ENCODE peak calls at places on chromosome 13, in ten cellular contexts. F is ovary; Q is heart right ventricle; L is EH; R is EL; K is activated naive CD8-positive, alpha-beta T cell treated with anti-CD3 and anti-CD28 coated beads, Interleukin-2, amount 50 U/mL, for 24 hours; D is mammary epithelial cell; H is mesenteric fat pad; Y is stimulated activated CD8-positive, alpha-beta memory T cell treated with anti-CD3 and anti-CD28 coated beads, Interleukin-12 subunit alpha, Interleukin-12 subunit beta, amount 100 ng/mL, for 1 hour; O is neural progenitor cell. W is an unnamed sample.
A peak's percentile ranks its signal among the peaks of the same experiment; 100 is the strongest.

GRCh38 chr13:28138012-28138755 is at the start of gene PAN3:
- DNase-seq in F (peak; percentile 91), Q (peak; percentile 96), L (peak; percentile 92), R (peak; percentile 91), K (peak; percentile 92), D (peak; percentile 88), H (peak; percentile 97), Y (peak; percentile 88), O (peak; percentile 94), W (peak; percentile 93)

GRCh38 chr13:50911051-50911690 is 1.6 kb downstream of the RNASEH2B start:
- DNase-seq in F (no peak), Q (no peak), L (peak; percentile 11), R (peak; percentile 15), K (no peak), D (peak; percentile 18), H (no peak), Y (no peak), O (peak; percentile 39), W (peak; percentile 40)

GRCh38 chr13:27644302-27644701 is 22.6 kb downstream of the POLR1D start:
- DNase-seq in F (no peak), Q (no peak), L (peak; percentile 63), R (peak; percentile 61), K (no peak), D (peak; percentile 69), H (no peak), Y (no peak), O (no peak), W (no peak)

GRCh38 chr13:39385621-39386231 is 217.3 kb downstream of the LHFPL6 start:
- DNase-seq in F (no peak), Q (no peak), L (peak; percentile 68), R (no peak), K (no peak), D (no peak), H (no peak), Y (no peak), O (peak; percentile 83), W (no peak)

GRCh38 chr13:94585543-94586101 is 10.3 kb downstream of the TGDS start:
- DNase-seq in F (no peak), Q (no peak), L (no peak), R (no peak), K (no peak), D (no peak), H (no peak), Y (no peak), O (no peak), W (no peak)

GRCh38 chr13:31207630-31208549 is 8.1 kb downstream of the B3GLCT start:
- DNase-seq in F (peak; percentile 58), Q (peak; percentile 55), L (peak; percentile 71), R (peak; percentile 38), K (no peak), D (no peak), H (no peak), Y (no peak), O (peak; percentile 25), W (no peak)

GRCh38 chr13:41588899-41589298 is 131.5 kb downstream of the RGCC start:
- DNase-seq in F (no peak), Q (no peak), L (peak; percentile 88), R (peak; percentile 90), K (peak; percentile 18), D (peak; percentile 93), H (no peak), Y (no peak), O (no peak), W (no peak)

GRCh38 chr13:98839826-98840769 is 87.6 kb upstream of the SLC15A1 start:
- DNase-seq in F (peak; percentile 56), Q (peak; percentile 59), L (peak; percentile 63), R (peak; percentile 55), K (peak; percentile 57), D (peak; percentile 26), H (no peak), Y (peak; percentile 14), O (peak; percentile 85), W (peak; percentile 49)

GRCh38 chr13:30191491-30192100 is 115.8 kb downstream of the KATNAL1 start:
- DNase-seq in F (no peak), Q (no peak), L (peak; percentile 68), R (peak; percentile 56), K (no peak), D (peak; percentile 31), H (no peak), Y (no peak), O (no peak), W (no peak)

GRCh38 chr13:113110048-113110851 is 4.7 kb downstream of the F7 start:
- DNase-seq in F (no peak), Q (no peak), L (no peak), R (no peak), K (peak; percentile 24), D (no peak), H (no peak), Y (no peak), O (no peak), W (no peak)

GRCh38 chr13:50320297-50320862 is 305.1 kb downstream of the KCNRG start:
- DNase-seq in F (no peak), Q (no peak), L (peak; percentile 74), R (peak; percentile 72), K (no peak), D (peak; percentile 40), H (no peak), Y (no peak), O (no peak), W (no peak)

GRCh38 chr13:26531751-26532150 is 25.7 kb upstream of the WASF3 start:
- DNase-seq in F (no peak), Q (no peak), L (no peak), R (no peak), K (no peak), D (no peak), H (no peak), Y (no peak), O (no peak), W (no peak)

GRCh38 chr13:97478247-97478646 is 44.3 kb downstream of the RAP2A start:
- DNase-seq in F (no peak), Q (no peak), L (no peak), R (no peak), K (no peak), D (no peak), H (no peak), Y (no peak), O (no peak), W (no peak)

GRCh38 chr13:59442461-59442860 is 721.3 kb downstream of the DIAPH3 start:
- DNase-seq in F (no peak), Q (no peak), L (no peak), R (no peak), K (no peak), D (no peak), H (no peak), Y (no peak), O (no peak), W (no peak)

GRCh38 chr13:40408602-40409001 is 257.8 kb downstream of the FOXO1 start:
- DNase-seq in F (no peak), Q (no peak), L (peak; percentile 90), R (peak; percentile 90), K (no peak), D (no peak), H (no peak), Y (no peak), O (no peak), W (no peak)

GRCh38 chr13:71603255-71603654 is 263.7 kb downstream of the DACH1 start:
- DNase-seq in F (no peak), Q (no peak), L (no peak), R (no peak), K (no peak), D (no peak), H (no peak), Y (no peak), O (no peak), W (no peak)

GRCh38 chr13:75279834-75280369 is 202.1 kb downstream of the TBC1D4 start:
- DNase-seq in F (no peak), Q (no peak), L (no peak), R (no peak), K (no peak), D (no peak), H (no peak), Y (no peak), O (no peak), W (no peak)

GRCh38 chr13:51849145-51850101 is 4.4 kb upstream of the TMEM272 start:
- DNase-seq in F (peak; percentile 20), Q (no peak), L (peak; percentile 56), R (peak; percentile 31), K (peak; percentile 60), D (no peak), H (no peak), Y (no peak), O (peak; percentile 76), W (peak; percentile 45)

GRCh38 chr13:24500977-24501376 is 11.6 kb downstream of the PARP4 start:
- DNase-seq in F (no peak), Q (no peak), L (peak; percentile 72), R (peak; percentile 66), K (no peak), D (peak; percentile 65), H (no peak), Y (no peak), O (no peak), W (no peak)

GRCh38 chr13:33490461-33491327 is 205.1 kb upstream of the STARD13 start:
- DNase-seq in F (peak; percentile 27), Q (no peak), L (peak; percentile 41), R (no peak), K (no peak), D (no peak), H (no peak), Y (no peak), O (peak; percentile 66), W (no peak)

GRCh38 chr13:43026262-43026661 is 2.9 kb downstream of the DNAJC15 start:
- DNase-seq in F (no peak), Q (no peak), L (no peak), R (no peak), K (no peak), D (no peak), H (no peak), Y (no peak), O (no peak), W (no peak)

GRCh38 chr13:97743946-97744345 is 209.5 kb upstream of the IPO5 start:
- DNase-seq in F (no peak), Q (no peak), L (peak; percentile 3), R (peak; percentile 2), K (no peak), D (no peak), H (no peak), Y (no peak), O (no peak), W (no peak)

GRCh38 chr13:112376050-112376681 is at the start of gene SPACA7:
- DNase-seq in F (no peak), Q (no peak), L (no peak), R (no peak), K (no peak), D (no peak), H (peak; percentile 72), Y (no peak), O (no peak), W (no peak)

GRCh38 chr13:41546372-41547252 is 89.3 kb downstream of the RGCC start:
- DNase-seq in F (no peak), Q (no peak), L (peak; percentile 90), R (peak; percentile 88), K (peak; percentile 45), D (peak; percentile 94), H (no peak), Y (no peak), O (no peak), W (no peak)

GRCh38 chr13:27006519-27007161 is 165.0 kb downstream of the USP12 start:
- DNase-seq in F (no peak), Q (no peak), L (peak; percentile 46), R (peak; percentile 41), K (no peak), D (peak; percentile 11), H (no peak), Y (no peak), O (peak; percentile 43), W (no peak)

W was measured in DND-41.